ENCODE peak calls at places on chromosome 6, in six cellular contexts. C, X, U, H, D and G are unnamed samples. For H3K4me1 and H3K36me3, the result is how much of the 10 kb centered on the place peaks cover.

GRCh38 chr6:37239950-37240713 is 17.4 kb upstream of the TBC1D22B start:
- DNase-seq in X (peak), C (no peak), H (peak), D (peak), U (peak), G (peak)

GRCh38 chr6:125216015-125216414 is 62.4 kb downstream of the TPD52L1 start:
- DNase-seq in H (no peak), X (no peak), U (no peak), D (no peak), C (no peak), G (no peak)

GRCh38 chr6:21887301-21888185 is 294.0 kb downstream of the SOX4 start:
- DNase-seq in U (no peak), C (no peak), H (no peak), D (no peak), X (peak), G (no peak)

GRCh38 chr6:36615018-36615761 is 21.0 kb downstream of the SRSF3 start:
- DNase-seq in C (no peak), U (no peak), X (peak), D (no peak), H (no peak), G (peak)

GRCh38 chr6:154766993-154767392 is 33.8 kb downstream of the SCAF8 start:
- DNase-seq in H (no peak), C (no peak), X (peak), U (no peak), D (no peak), G (no peak)

GRCh38 chr6:131952886-131953509 is 1.8 kb upstream of the CCN2 start:
- DNase-seq in H (no peak), D (no peak), U (no peak), X (no peak), C (peak), G (no peak)

GRCh38 chr6:13397359-13398080 is 69.2 kb upstream of the TBC1D7 start:
- DNase-seq in U (no peak), D (no peak), C (no peak), X (no peak), H (no peak), G (no peak)

GRCh38 chr6:84282566-84282965 is 55.1 kb upstream of the CEP162 start:
- DNase-seq in U (no peak), H (peak), D (no peak), C (no peak), X (peak), G (no peak)

GRCh38 chr6:33248932-33249731 is 22.5 kb downstream of the VPS52 start:
- DNase-seq in X (peak), H (peak), D (peak), U (peak), C (peak), G (peak)

GRCh38 chr6:3419624-3420272 is 37.1 kb downstream of the SLC22A23 start:
- DNase-seq in H (no peak), D (no peak), C (no peak), U (no peak), X (peak), G (no peak)

GRCh38 chr6:125094563-125094962 is 59.0 kb upstream of the TPD52L1 start:
- DNase-seq in D (no peak), C (no peak), X (peak), H (no peak), U (no peak), G (no peak)

GRCh38 chr6:49479308-49480004 is 16.3 kb downstream of the CENPQ start:
- DNase-seq in X (no peak), H (no peak), U (no peak), C (no peak), D (no peak), G (no peak)

DNA sequence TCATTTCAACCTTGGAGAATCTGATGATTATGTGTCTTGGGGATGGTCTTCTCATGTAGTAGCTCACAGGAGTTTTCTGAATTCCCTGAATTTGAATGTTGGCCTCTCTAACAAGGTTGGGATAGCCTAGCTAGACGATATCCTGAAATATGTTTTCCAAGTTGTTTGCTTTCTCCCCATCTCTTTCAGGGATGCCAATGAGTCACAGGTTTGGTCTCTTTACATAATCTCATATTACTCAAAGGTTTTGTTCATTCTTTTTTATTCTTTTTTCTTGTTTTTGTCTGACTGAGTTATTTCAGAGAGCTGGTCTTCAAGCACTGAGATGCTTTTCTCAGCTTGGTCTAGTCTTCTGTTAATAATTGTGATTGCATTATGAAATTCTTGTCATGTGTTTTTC is 42.7 kb upstream of the COL9A1 start:
- DNase-seq in U (no peak), H (no peak), D (no peak), C (no peak), X (no peak), G (no peak)
- H3K4me1 ChIP-seq in U (under half), H (under half), D (under half), C (under half), X (under half), G (under half)

GRCh38 chr6:167580512-167580911 is 246.2 kb upstream of the AFDN start:
- DNase-seq in U (no peak), H (no peak), C (no peak), D (no peak), X (no peak), G (no peak)
- H3K36me3 ChIP-seq in U (under half), H (under half), C (under half), D (under half), X (under half), G (under half)

GRCh38 chr6:148524509-148524908 is 181.9 kb downstream of the SASH1 start:
- DNase-seq in U (no peak), D (no peak), H (no peak), X (peak), C (no peak), G (no peak)

GRCh38 chr6:148523551-148523950 is 180.9 kb downstream of the SASH1 start:
- DNase-seq in U (no peak), D (no peak), H (no peak), X (peak), C (no peak), G (no peak)

GRCh38 chr6:148521158-148521557 is 178.5 kb downstream of the SASH1 start:
- DNase-seq in D (no peak), H (no peak), U (no peak), C (no peak), X (no peak), G (no peak)

GRCh38 chr6:148521586-148521985 is 178.9 kb downstream of the SASH1 start:
- DNase-seq in U (no peak), X (peak), C (no peak), D (no peak), H (no peak), G (no peak)

GRCh38 chr6:148523051-148523450 is 180.4 kb downstream of the SASH1 start:
- DNase-seq in D (no peak), X (peak), H (no peak), C (no peak), U (no peak), G (no peak)
- H3K4me3 ChIP-seq in D (no peak), X (no peak), H (no peak), C (no peak), U (no peak), G (no peak)

DNA sequence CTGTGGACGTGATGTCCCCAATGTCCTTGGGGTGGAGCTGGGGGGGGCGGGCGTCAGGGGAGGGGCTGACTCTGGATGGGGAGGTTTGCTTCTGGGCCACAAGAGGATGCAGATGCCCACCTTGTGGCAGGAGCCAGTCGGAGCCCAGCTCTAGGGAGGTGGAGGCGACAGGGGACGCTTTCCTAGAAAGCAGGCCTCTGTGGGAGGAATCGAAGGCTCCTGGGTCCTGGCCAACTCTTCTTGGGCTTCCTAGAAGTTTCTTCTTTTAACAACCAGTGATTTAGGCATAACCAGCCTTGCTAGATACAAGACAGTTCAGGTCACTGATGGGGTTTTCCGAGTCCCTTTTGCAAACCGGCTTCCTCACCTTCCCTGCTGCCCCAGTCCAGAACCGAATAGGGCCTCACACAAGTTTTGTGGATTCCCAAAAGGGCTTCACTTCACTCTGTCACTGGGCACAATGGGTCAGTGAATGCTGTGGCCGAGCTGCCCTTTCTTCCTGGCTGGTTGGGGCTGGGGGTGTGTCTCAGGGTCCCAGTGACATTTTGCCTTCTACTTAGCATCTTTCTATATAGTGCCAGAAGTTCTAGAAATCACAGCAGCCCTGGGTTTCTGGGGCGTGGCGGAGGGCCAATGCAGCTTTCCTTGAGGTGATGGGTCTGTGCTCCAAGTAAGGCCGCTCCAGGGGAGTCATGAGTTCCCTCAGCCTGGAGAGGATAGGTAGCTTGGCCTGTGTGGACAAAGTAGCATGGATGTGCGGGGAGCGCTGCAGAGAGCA is 78.4 kb upstream of the FOXP4 start:
- DNase-seq in X (no peak), U (no peak), D (no peak), C (no peak), H (no peak), G (no peak)
- H3K4me1 ChIP-seq in X (under half), U (under half), D (under half), C (under half), H (under half), G (under half)

GRCh38 chr6:75109757-75110156 is 96.1 kb downstream of the COL12A1 start:
- DNase-seq in H (no peak), C (no peak), D (no peak), U (no peak), X (peak), G (no peak)
- H3K36me3 ChIP-seq in H (under half), C (under half), D (under half), U (under half), X (under half), G (under half)

DNA sequence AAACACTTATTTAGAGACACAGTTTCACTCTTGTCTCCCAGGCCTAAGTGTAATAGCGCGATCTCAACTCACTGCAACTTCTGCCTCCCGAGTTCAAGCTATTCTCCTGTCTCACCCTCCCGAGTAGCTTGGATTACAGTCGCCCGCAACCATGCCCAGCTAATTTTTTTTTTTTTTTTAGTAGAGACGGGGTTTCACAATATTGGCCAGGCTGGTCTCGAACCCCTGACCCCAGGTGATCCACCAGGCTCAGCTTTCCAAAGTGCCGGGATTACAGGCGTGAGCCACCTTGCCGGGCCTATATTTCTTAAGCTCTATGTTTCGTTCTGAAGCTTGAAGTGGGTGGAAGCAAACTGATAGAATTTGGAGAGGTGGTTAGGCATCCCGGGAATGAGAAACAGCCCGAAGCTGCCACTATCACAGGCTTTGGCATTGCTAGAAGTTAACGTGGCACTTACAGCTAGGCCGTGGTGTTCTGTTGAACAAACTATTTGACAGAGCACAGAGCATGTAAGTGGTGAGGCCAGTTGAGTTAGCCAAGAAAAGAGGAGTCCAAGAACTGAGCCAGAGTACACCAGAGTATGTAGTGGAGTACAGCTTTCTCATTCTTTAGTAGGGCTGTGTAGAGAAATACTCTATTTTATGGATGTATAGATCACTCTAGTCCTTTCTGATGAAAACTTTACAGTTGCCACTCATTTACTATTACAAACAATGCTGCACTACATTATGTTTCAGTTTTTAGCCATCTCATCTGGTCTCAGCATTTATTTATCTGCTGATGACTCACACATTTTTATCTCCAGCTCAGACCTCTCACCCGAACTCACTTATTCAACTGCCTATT is 62.0 kb upstream of the HFE start:
- DNase-seq in X (peak), C (no peak), U (peak), D (no peak), H (no peak), G (no peak)
- H3K4me3 ChIP-seq in X (no peak), C (no peak), U (no peak), D (no peak), H (peak), G (no peak)

DNA sequence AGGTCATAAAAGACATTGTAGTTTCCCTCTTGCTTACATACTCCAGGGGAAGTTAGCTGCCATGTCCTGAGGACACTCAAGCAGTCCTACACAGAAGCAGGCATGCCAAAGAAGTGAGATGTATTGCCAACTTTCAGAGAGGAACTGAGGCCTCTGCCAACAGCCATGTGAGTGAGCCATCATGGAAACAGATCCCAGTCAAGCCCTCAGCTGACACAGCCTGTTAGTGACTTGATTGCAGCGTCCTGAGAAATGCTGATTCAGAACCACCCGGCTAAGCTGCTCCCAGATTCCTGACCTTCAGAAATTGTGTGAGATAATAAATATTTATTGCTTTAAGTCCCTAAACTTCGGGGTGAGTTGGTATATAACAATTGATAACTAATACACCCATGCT is 38.1 kb downstream of the GSTA2 start:
- DNase-seq in H (no peak), D (peak), U (no peak), C (no peak), X (no peak), G (no peak)
- H3K4me1 ChIP-seq in H (half or more), D (under half), U (under half), C (under half), X (under half), G (under half)

DNA sequence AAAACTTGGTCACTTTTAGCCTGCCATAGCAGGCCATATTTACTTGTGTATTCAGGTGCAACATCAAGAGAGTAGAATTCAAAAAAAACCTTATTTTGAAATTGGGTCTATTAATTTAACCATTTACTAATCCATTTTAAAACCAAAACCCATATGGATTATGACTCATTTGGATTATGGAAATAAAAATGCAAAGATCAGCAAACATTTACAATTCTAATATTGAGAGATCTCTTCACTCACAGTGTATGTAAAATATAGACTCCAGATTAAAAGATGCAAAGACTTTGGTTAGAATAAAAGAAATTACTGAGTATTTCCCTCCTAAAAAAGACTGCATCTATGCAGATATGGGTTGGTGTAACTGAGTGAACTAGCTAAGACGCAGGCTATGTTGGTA is 14.1 kb upstream of the COX7A2 start:
- DNase-seq in D (no peak), U (no peak), C (no peak), X (no peak), H (no peak), G (no peak)
- H3K36me3 ChIP-seq in D (half or more), U (under half), C (under half), X (under half), H (under half), G (under half)